ENCODE peak calls at places on chromosomes 16 and 17, in seven cellular contexts. D is OCI-LY7; L is stimulated activated CD4-positive, alpha-beta T cell treated with anti-CD3 and anti-CD28 coated beads, TNF-alpha, amount 100 ng/mL, for 24 hours; A is HS-5; V is heart right ventricle; O is T-helper 2 cell; F is stomach. E is an unnamed sample.

GRCh38 chr17:57292086-57292485 is 35.8 kb downstream of the MSI2 start:
- DNase-seq in O (no peak), V (no peak), L (no peak), A (no peak), D (no peak), F (no peak), E (no peak)

GRCh38 chr16:14539631-14540030 is 90.4 kb downstream of the PARN start:
- DNase-seq in O (no peak), D (no peak), L (no peak), V (no peak), F (no peak), A (no peak), E (no peak)

GRCh38 chr17:80754846-80755245 is 210.2 kb downstream of the RPTOR start:
- DNase-seq in L (no peak), A (no peak), V (no peak), O (no peak), D (no peak), F (no peak), E (no peak)

GRCh38 chr17:6070895-6071511 is 824 bp downstream of the WSCD1 start:
- DNase-seq in A (no peak), L (no peak), D (no peak), O (no peak), V (peak; percentile 29), F (no peak), E (no peak)

GRCh38 chr16:17251496-17251895 is 219.3 kb downstream of the XYLT1 start:
- DNase-seq in F (no peak), V (no peak), O (no peak), L (no peak), D (peak; percentile 73), A (no peak), E (no peak)

GRCh38 chr17:57928898-57929297 is 26.3 kb downstream of the CUEDC1 start:
- DNase-seq in F (no peak), V (no peak), D (no peak), L (no peak), A (no peak), O (no peak), E (no peak)

GRCh38 chr17:41467546-41467945 is 360 bp upstream of the KRT32 start:
- DNase-seq in D (no peak), F (no peak), O (no peak), V (no peak), A (no peak), L (no peak), E (no peak)

GRCh38 chr17:33572615-33573014 is 279.5 kb upstream of the ASIC2 start:
- DNase-seq in D (no peak), V (no peak), F (no peak), L (no peak), O (no peak), A (no peak), E (no peak)

GRCh38 chr16:50050802-50051201 is 15.0 kb upstream of the HEATR3 start:
- DNase-seq in L (no peak), V (no peak), D (no peak), A (no peak), O (no peak), F (no peak), E (no peak)

GRCh38 chr17:1958134-1958881 is 66.8 kb downstream of the RTN4RL1 start:
- DNase-seq in F (no peak), A (no peak), O (no peak), V (no peak), L (no peak), D (no peak), E (no peak)

GRCh38 chr17:68732301-68732749 is 131.2 kb upstream of the FAM20A start:
- DNase-seq in O (no peak), F (no peak), V (no peak), D (no peak), A (no peak), L (no peak), E (no peak)

GRCh38 chr16:53712065-53712464 is 8.1 kb downstream of the FTO start:
- DNase-seq in L (no peak), V (no peak), D (no peak), O (no peak), F (no peak), A (no peak), E (no peak)

GRCh38 chr17:81902023-81902652 is at the start of gene NPB:
- DNase-seq in A (no peak), D (no peak), O (no peak), V (peak; percentile 5), L (no peak), F (peak; percentile 49), E (no peak)